ENCODE peak calls at places on chromosomes 4 and X, in six cellular contexts. R is K562, I is GM12878, C is SK-N-SH, K is H1, P is HCT116. J is an unnamed sample.

GRCh38 chrX:29478336-29479069 is 736.9 kb upstream of the MAGEB2 start:
- DNase-seq in P (peak), C (peak), R (peak), K (peak), I (peak), J (peak)

GRCh38 chr4:135050086-135050717 is 848.6 kb upstream of the PABPC4L start:
- DNase-seq in P (no peak), R (no peak), C (no peak), I (no peak), K (no peak), J (no peak)

GRCh38 chr4:41092128-41092527 is 122.2 kb downstream of the APBB2 start:
- DNase-seq in R (no peak), I (no peak), C (no peak), K (no peak), P (no peak), J (no peak)

GRCh38 chr4:18234108-18234507 is 212.6 kb upstream of the LCORL start:
- DNase-seq in P (no peak), I (no peak), K (no peak), C (no peak), R (no peak), J (no peak)

GRCh38 chrX:67780694-67781109 is 236.9 kb downstream of the AR start:
- DNase-seq in R (peak), I (no peak), K (no peak), C (no peak), P (no peak), J (no peak)

GRCh38 chr4:117692538-117692937 is 341.7 kb upstream of the NDST3 start:
- DNase-seq in K (no peak), I (no peak), C (no peak), P (no peak), R (no peak), J (no peak)

GRCh38 chrX:132470830-132471229 is 18.0 kb downstream of the MBNL3 start:
- DNase-seq in C (no peak), I (no peak), P (no peak), K (no peak), R (no peak), J (no peak)

GRCh38 chrX:132737743-132738142 is 220.7 kb downstream of the HS6ST2 start:
- DNase-seq in K (no peak), P (peak), I (no peak), C (no peak), R (no peak), J (peak)

GRCh38 chrX:7263961-7264360 is 116.0 kb upstream of the PUDP start:
- DNase-seq in R (no peak), C (no peak), P (no peak), K (no peak), I (no peak), J (no peak)

GRCh38 chr4:106132045-106132444 is 184.0 kb downstream of the TBCK start:
- DNase-seq in K (no peak), R (no peak), C (no peak), P (no peak), I (no peak), J (no peak)

GRCh38 chr4:105471566-105472176 is 2.2 kb downstream of the PPA2 start:
- DNase-seq in C (peak), K (peak), R (peak), I (peak), P (peak), J (peak)

GRCh38 chr4:170888660-170889059 is 798.9 kb upstream of the AADAT start:
- DNase-seq in R (no peak), C (no peak), P (no peak), I (no peak), K (no peak), J (no peak)

GRCh38 chr4:173448919-173449641 is 50.2 kb upstream of the SCRG1 start:
- DNase-seq in C (peak), K (no peak), R (peak), I (no peak), P (no peak), J (no peak)

GRCh38 chr4:173446416-173446815 is 47.5 kb upstream of the SCRG1 start:
- DNase-seq in R (no peak), I (no peak), P (no peak), K (no peak), C (no peak), J (no peak)

GRCh38 chr4:173448103-173448502 is 49.2 kb upstream of the SCRG1 start:
- DNase-seq in P (no peak), I (no peak), K (no peak), R (no peak), C (peak), J (peak)

GRCh38 chr4:173450281-173450680 is 51.4 kb upstream of the SCRG1 start:
- DNase-seq in K (no peak), P (no peak), I (no peak), C (no peak), R (no peak), J (no peak)

GRCh38 chr4:173448557-173448918 is 49.6 kb upstream of the SCRG1 start:
- DNase-seq in K (no peak), I (no peak), R (no peak), C (no peak), P (no peak), J (peak)
- TF ChIP-seq JUND in K (no peak), I (no peak), R (no peak), C (peak), P (no peak), J (no peak)

GRCh38 chrX:54358424-54359211 is 772 bp upstream of the WNK3 start:
- DNase-seq in P (no peak), K (peak), I (no peak), C (peak), R (no peak), J (no peak)
- TF ChIP-seq JUND in P (no peak), K (no peak), I (no peak), C (no peak), R (no peak), J (no peak)

DNA sequence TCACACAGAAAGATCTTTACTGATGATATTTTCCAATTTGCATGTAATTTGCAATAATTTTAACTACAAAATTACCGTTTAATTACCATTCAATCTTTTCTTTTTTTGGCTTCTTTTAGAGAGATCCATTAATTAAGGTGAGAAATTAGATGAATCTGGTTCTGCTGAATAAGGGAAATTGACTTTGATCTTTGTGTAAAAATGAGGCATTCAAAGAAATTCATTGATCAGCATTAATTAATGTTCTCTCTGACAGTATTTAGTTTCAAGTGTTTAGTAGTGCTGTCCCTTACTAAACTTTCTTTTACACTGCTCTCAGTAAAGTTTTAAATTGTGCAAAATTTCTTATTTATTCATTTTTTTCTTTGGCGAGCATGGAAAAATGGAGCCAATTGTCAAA is 97.2 kb upstream of the KCTD8 start:
- DNase-seq in K (no peak), P (no peak), R (no peak), C (no peak), I (no peak), J (no peak)
- TF ChIP-seq JUND in K (no peak), P (no peak), R (no peak), C (no peak), I (no peak), J (no peak)

DNA sequence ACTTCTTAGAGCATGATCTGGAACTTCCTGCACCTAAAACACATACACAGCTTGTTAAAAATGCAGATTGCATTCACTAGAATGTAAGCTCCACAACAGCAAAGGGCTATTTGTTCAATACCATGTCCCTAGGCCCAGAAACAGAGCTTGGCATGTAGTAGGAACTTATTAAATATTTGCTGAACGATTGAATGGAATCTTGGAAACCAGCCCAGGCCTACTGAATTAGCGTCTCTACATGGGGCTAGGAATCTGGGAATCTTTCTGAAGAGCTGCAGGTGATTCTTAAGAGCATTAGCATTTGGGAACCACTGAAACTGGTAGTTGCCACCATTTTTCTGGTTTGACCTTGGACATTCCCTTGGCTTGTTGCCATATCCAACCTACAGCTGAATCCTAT is 234.1 kb downstream of the STIM2 start:
- DNase-seq in P (no peak), I (no peak), C (no peak), K (peak), R (no peak), J (no peak)
- TF ChIP-seq JUND in P (no peak), I (no peak), C (no peak), K (no peak), R (no peak), J (no peak)

GRCh38 chr4:37322122-37322521 is 77.6 kb downstream of the NWD2 start:
- DNase-seq in C (no peak), I (no peak), P (no peak), R (no peak), K (no peak), J (no peak)

GRCh38 chr4:37320518-37321235 is 76.1 kb downstream of the NWD2 start:
- DNase-seq in R (no peak), P (no peak), K (no peak), C (no peak), I (no peak), J (no peak)

GRCh38 chr4:37317104-37317643 is 72.6 kb downstream of the NWD2 start:
- DNase-seq in I (no peak), K (no peak), R (no peak), C (no peak), P (no peak), J (no peak)
- TF ChIP-seq JUND in I (no peak), K (no peak), R (no peak), C (no peak), P (no peak), J (no peak)